ENCODE peak calls at places on chromosomes 12 and 14, in four cellular contexts. K, J, Q and I are unnamed samples.
A peak's percentile ranks its signal among the peaks of the same experiment; 100 is the strongest.

GRCh38 chr14:105859717-105860614 is 333.6 kb downstream of the TMEM121 start:
- DNase-seq in K (no peak), J (no peak), Q (no peak), I (no peak)

GRCh38 chr14:67371247-67372148 is 11.4 kb downstream of the EIF2S1 start:
- DNase-seq in K (no peak), J (no peak), Q (no peak), I (no peak)

GRCh38 chr14:75389679-75390078 is 38.1 kb upstream of the JDP2 start:
- DNase-seq in K (no peak), J (no peak), Q (no peak), I (no peak)

GRCh38 chr12:114361545-114361944 is 44.4 kb downstream of the TBX5 start:
- DNase-seq in K (no peak), J (no peak), Q (no peak), I (no peak)

GRCh38 chr14:65392296-65392695 is 20.2 kb upstream of the FUT8 start:
- DNase-seq in K (no peak), J (no peak), Q (no peak), I (no peak)

GRCh38 chr12:120970310-120970709 is 8.0 kb upstream of the HNF1A start:
- DNase-seq in K (no peak), J (no peak), Q (no peak), I (no peak)

GRCh38 chr12:124053855-124054254 is 80.8 kb downstream of the ZNF664 start:
- DNase-seq in K (no peak), J (peak; percentile 52), Q (peak; percentile 25), I (peak; percentile 45)

GRCh38 chr14:64778114-64778754 is 74.0 kb downstream of the PLEKHG3 start:
- DNase-seq in K (no peak), J (no peak), Q (no peak), I (no peak)

GRCh38 chr14:75660238-75660629 is 442 bp downstream of the ERG28 start:
- DNase-seq in K (no peak), J (no peak), Q (no peak), I (no peak)

GRCh38 chr12:42180990-42181611 is 36.4 kb upstream of the GXYLT1 start:
- DNase-seq in K (no peak), J (peak; percentile 50), Q (no peak), I (no peak)

GRCh38 chr12:76085159-76085868 is 829 bp upstream of the NAP1L1 start:
- DNase-seq in K (no peak), J (no peak), Q (no peak), I (no peak)

GRCh38 chr12:131912526-131913274 is 16.4 kb upstream of the PUS1 start:
- DNase-seq in K (no peak), J (peak; percentile 24), Q (peak; percentile 51), I (no peak)

GRCh38 chr12:101759396-101760047 is 20.3 kb upstream of the SYCP3 start:
- DNase-seq in K (no peak), J (peak; percentile 39), Q (peak; percentile 53), I (peak; percentile 55)

GRCh38 chr14:54348001-54348611 is 48.7 kb upstream of the CDKN3 start:
- DNase-seq in K (no peak), J (peak; percentile 75), Q (peak; percentile 51), I (peak; percentile 57)

GRCh38 chr14:90483551-90483950 is 86.7 kb downstream of the CALM1 start:
- DNase-seq in K (no peak), J (no peak), Q (peak; percentile 15), I (no peak)

GRCh38 chr14:39568809-39569538 is 136.7 kb upstream of the FBXO33 start:
- DNase-seq in K (no peak), J (no peak), Q (no peak), I (no peak)

GRCh38 chr12:49539406-49540228 is 787 bp downstream of the KCNH3 start:
- DNase-seq in K (no peak), J (no peak), Q (no peak), I (no peak)

GRCh38 chr12:94553130-94553519 is 93.5 kb upstream of the CEP83 start:
- DNase-seq in K (no peak), J (no peak), Q (no peak), I (no peak)

GRCh38 chr12:52356031-52356761 is 11.1 kb downstream of the KRT85 start:
- DNase-seq in K (no peak), J (no peak), Q (no peak), I (no peak)

GRCh38 chr12:70052931-70053497 is 190.2 kb upstream of the CNOT2 start:
- DNase-seq in K (no peak), J (peak; percentile 84), Q (peak; percentile 37), I (no peak)

DNA sequence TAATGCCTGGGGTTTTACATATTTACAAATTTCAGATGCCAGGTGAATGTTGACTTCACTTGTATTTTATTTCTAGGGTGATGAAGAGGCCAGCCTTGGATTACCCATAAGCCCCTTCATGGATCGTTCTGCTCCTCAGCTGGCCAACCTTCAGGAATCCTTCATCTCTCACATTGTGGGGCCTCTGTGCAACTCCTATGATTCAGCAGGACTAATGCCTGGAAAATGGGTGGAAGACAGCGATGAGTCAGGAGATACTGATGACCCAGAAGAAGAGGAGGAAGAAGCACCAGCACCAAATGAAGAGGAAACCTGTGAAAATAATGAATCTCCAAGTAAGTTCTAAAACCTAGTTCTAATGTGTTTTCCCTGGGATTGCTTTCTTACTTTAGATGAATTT is 41.3 kb upstream of the SLCO1C1 start:
- DNase-seq in K (no peak), J (no peak), Q (no peak), I (no peak)
- TF ChIP-seq FOXK2 in K (no peak), J (no peak), Q (no peak), I (no peak)

GRCh38 chr12:62632521-62632920 is 165.9 kb downstream of the MON2 start:
- DNase-seq in K (no peak), J (peak; percentile 5), Q (no peak), I (no peak)
- TF ChIP-seq FOXK2 in K (no peak), J (no peak), Q (no peak), I (no peak)

DNA sequence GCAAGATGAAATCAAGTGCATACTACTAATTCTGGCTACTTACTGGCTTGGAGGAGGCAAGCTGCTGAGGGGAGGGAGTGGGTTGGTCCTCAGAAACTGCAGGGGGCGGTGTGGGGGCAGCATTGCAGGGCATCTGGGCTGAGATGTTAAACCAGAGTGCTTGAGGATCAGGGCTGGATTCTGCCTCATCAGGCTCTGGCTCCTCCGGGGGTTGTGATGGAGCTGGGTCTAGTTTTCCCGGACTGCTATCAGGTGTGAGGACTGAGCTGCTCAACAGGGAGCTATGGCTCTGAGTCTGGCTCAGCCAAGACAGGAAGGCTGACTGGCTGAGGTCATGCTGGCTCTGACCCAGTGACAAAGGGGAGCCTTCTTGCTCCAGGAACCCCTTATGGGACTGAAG is 28.6 kb downstream of the BAZ2A start:
- DNase-seq in K (no peak), J (no peak), Q (peak; percentile 30), I (peak; percentile 21)
- TF ChIP-seq FOXK2 in K (no peak), J (no peak), Q (no peak), I (no peak)

GRCh38 chr14:99254391-99255009 is 17.5 kb downstream of the BCL11B start:
- DNase-seq in K (no peak), J (no peak), Q (no peak), I (no peak)
- TF ChIP-seq FOXK2 in K (no peak), J (no peak), Q (no peak), I (no peak)